ENCODE peak calls at places on chromosomes 5 and 9, in nine cellular contexts. W, F, C, T, J, K, Y, M and P are unnamed samples.

GRCh38 chr5:178994580-178995340 is at the start of gene GRM6:
- DNase-seq in Y (no peak), C (peak; percentile 79), M (no peak), W (no peak), K (no peak), T (peak; percentile 2), J (no peak), F (no peak), P (no peak)

GRCh38 chr9:134066923-134067851 is 639 bp downstream of the BRD3 start:
- DNase-seq in C (peak; percentile 88), T (peak; percentile 54), K (no peak), W (peak; percentile 33), J (no peak), F (peak; percentile 42), M (no peak), Y (peak; percentile 51), P (no peak)

GRCh38 chr5:160230686-160231527 is 1.6 kb downstream of the FABP6 start:
- DNase-seq in W (no peak), C (no peak), T (no peak), K (no peak), Y (no peak), F (no peak), J (no peak), M (peak; percentile 93), P (no peak)

GRCh38 chr9:3012843-3013242 is 168.9 kb upstream of the PUM3 start:
- DNase-seq in C (no peak), Y (no peak), T (no peak), M (no peak), W (no peak), J (no peak), K (no peak), F (no peak), P (no peak)

GRCh38 chr9:23686257-23686656 is 139.8 kb downstream of the ELAVL2 start:
- DNase-seq in J (no peak), W (no peak), C (no peak), K (no peak), T (no peak), F (no peak), M (peak; percentile 92), Y (no peak), P (no peak)

GRCh38 chr5:111830333-111830732 is 73.3 kb upstream of the NREP start:
- DNase-seq in Y (no peak), M (peak; percentile 98), T (no peak), F (no peak), W (no peak), C (no peak), K (no peak), J (no peak), P (no peak)

GRCh38 chr5:92163906-92164305 is 780.8 kb upstream of the ARRDC3 start:
- DNase-seq in M (no peak), T (no peak), F (no peak), C (no peak), Y (no peak), J (no peak), K (no peak), W (no peak), P (no peak)

GRCh38 chr5:154159343-154159742 is 31.2 kb upstream of the GALNT10 start:
- DNase-seq in Y (no peak), T (no peak), W (no peak), K (no peak), M (peak; percentile 15), F (no peak), J (no peak), C (no peak), P (no peak)

GRCh38 chr5:132774896-132775295 is 2.1 kb downstream of the SEPTIN8 start:
- DNase-seq in W (no peak), M (no peak), K (no peak), J (no peak), C (peak; percentile 11), T (no peak), Y (no peak), F (no peak), P (no peak)

GRCh38 chr5:133664422-133664821 is 52.1 kb upstream of the FSTL4 start:
- DNase-seq in T (no peak), W (no peak), C (no peak), M (peak; percentile 94), J (no peak), K (no peak), Y (no peak), F (no peak), P (no peak)

GRCh38 chr9:78574354-78575036 is 277.6 kb downstream of the PSAT1 start:
- DNase-seq in F (no peak), M (no peak), J (no peak), K (no peak), T (no peak), Y (no peak), W (no peak), C (no peak), P (no peak)

GRCh38 chr5:78527054-78527884 is 121.3 kb downstream of the LHFPL2 start:
- DNase-seq in W (no peak), M (peak; percentile 52), T (no peak), K (no peak), Y (no peak), C (peak; percentile 56), F (no peak), J (peak; percentile 54), P (no peak)

GRCh38 chr5:7815757-7816534 is 35.0 kb downstream of the CFAP90 start:
- DNase-seq in F (peak; percentile 17), W (peak; percentile 72), K (peak; percentile 46), C (peak; percentile 91), Y (peak; percentile 37), M (peak; percentile 83), T (peak; percentile 83), J (peak; percentile 74), P (peak; percentile 60)

GRCh38 chr5:3853366-3853765 is 257.7 kb downstream of the IRX1 start:
- DNase-seq in T (no peak), M (no peak), W (no peak), F (no peak), K (no peak), Y (no peak), J (no peak), C (no peak), P (no peak)

GRCh38 chr9:136081826-136082495 is 13.1 kb downstream of the NACC2 start:
- DNase-seq in K (no peak), C (peak; percentile 54), Y (no peak), M (no peak), T (no peak), J (peak; percentile 15), W (no peak), F (no peak), P (no peak)

GRCh38 chr5:541888-542692 is 17.8 kb upstream of the SLC9A3 start:
- DNase-seq in K (no peak), J (peak; percentile 12), T (no peak), F (no peak), M (no peak), Y (no peak), C (no peak), W (no peak), P (no peak)

GRCh38 chr5:1511037-1511436 is 12.7 kb downstream of the LPCAT1 start:
- DNase-seq in F (no peak), T (no peak), M (no peak), W (peak; percentile 87), K (no peak), Y (no peak), J (no peak), C (no peak), P (no peak)

GRCh38 chr5:13921573-13921972 is 22.9 kb downstream of the DNAH5 start:
- DNase-seq in Y (no peak), J (no peak), T (no peak), W (no peak), F (no peak), C (no peak), K (no peak), M (no peak), P (no peak)

GRCh38 chr5:130532786-130533185 is 628.5 kb downstream of the CHSY3 start:
- DNase-seq in K (no peak), T (no peak), W (no peak), C (no peak), M (no peak), F (no peak), J (no peak), Y (no peak), P (no peak)

GRCh38 chr9:76371901-76372300 is 22.3 kb downstream of the RFK start:
- DNase-seq in F (no peak), W (no peak), M (peak; percentile 37), K (no peak), J (no peak), Y (no peak), T (no peak), C (no peak), P (no peak)

GRCh38 chr9:126984969-126985368 is 70.4 kb downstream of the RALGPS1 start:
- DNase-seq in T (no peak), J (no peak), W (no peak), M (peak; percentile 75), Y (no peak), K (no peak), F (no peak), C (no peak), P (no peak)

GRCh38 chr5:140555747-140556312 is 1.4 kb downstream of the SRA1 start:
- DNase-seq in M (no peak), C (no peak), Y (no peak), F (no peak), K (no peak), W (no peak), T (no peak), J (no peak), P (no peak)

GRCh38 chr5:176334031-176334770 is 27.4 kb downstream of the KIAA1191 start:
- DNase-seq in W (no peak), F (no peak), Y (no peak), T (no peak), K (no peak), J (no peak), C (no peak), M (no peak), P (no peak)

GRCh38 chr9:87071473-87071872 is 124.2 kb upstream of the GAS1 start:
- DNase-seq in M (peak; percentile 23), K (no peak), C (no peak), T (no peak), Y (no peak), W (no peak), F (no peak), J (no peak), P (no peak)

GRCh38 chr5:176929654-176930053 is 30.5 kb upstream of the HK3 start:
- DNase-seq in C (no peak), T (no peak), F (no peak), Y (no peak), K (no peak), W (no peak), J (no peak), M (no peak), P (no peak)

GRCh38 chr5:14039063-14039462 is 94.6 kb upstream of the DNAH5 start:
- DNase-seq in T (no peak), C (no peak), F (no peak), Y (no peak), M (peak; percentile 94), J (no peak), W (no peak), K (no peak), P (no peak)

GRCh38 chr5:105931782-105932489 is 1738.8 kb downstream of the EFNA5 start:
- DNase-seq in C (no peak), J (no peak), M (peak; percentile 33), F (no peak), Y (no peak), K (no peak), T (no peak), W (no peak), P (no peak)

GRCh38 chr5:150394103-150394502 is 18.6 kb downstream of the CD74 start:
- DNase-seq in M (no peak), K (no peak), C (no peak), Y (no peak), J (no peak), W (no peak), F (no peak), T (no peak), P (no peak)

GRCh38 chr9:117868594-117868993 is 164.4 kb downstream of the TLR4 start:
- DNase-seq in K (no peak), F (no peak), Y (no peak), T (no peak), W (no peak), M (no peak), J (no peak), C (no peak), P (no peak)

GRCh38 chr9:81390802-81391456 is 298.4 kb downstream of the TLE1 start:
- DNase-seq in W (no peak), F (no peak), M (peak; percentile 35), C (no peak), T (no peak), J (no peak), Y (no peak), K (no peak), P (no peak)

GRCh38 chr5:65862384-65862783 is 64.0 kb upstream of the ERBIN start:
- DNase-seq in J (no peak), W (no peak), T (no peak), C (no peak), F (no peak), K (no peak), Y (no peak), M (peak; percentile 17), P (no peak)